ENCODE peak calls at places on chromosomes 6 and 20, in ten cellular contexts. One of them, this sample, is unnamed.

GRCh38 chr6:170031684-170032121 is 259.2 kb downstream of the DLL1 start:
- DNase-seq in WTC11: peak
- DNase-seq in renal cortical epithelial cell: no peak
- DNase-seq in colonic mucosa: no peak
- DNase-seq in GM20000: no peak
- DNase-seq in activated CD4-positive, alpha-beta T cell treated with anti-CD3 and anti-CD28 coated beads, Interleukin-2, amount 10 ng/mL, durations not matched to agents 7 days and 5 days: no peak
- DNase-seq in SJSA1: peak
- DNase-seq in Daoy: no peak
- DNase-seq in stimulated activated CD8-positive, alpha-beta memory T cell treated with anti-CD3 and anti-CD28 coated beads, Interleukin-15, amount 100 ng/mL, for 24 hours: no peak
- DNase-seq in H9: no peak
- DNase-seq in this sample: no peak

GRCh38 chr6:30327232-30327746 is 562 bp downstream of the TRIM39 start:
- DNase-seq in stimulated activated CD8-positive, alpha-beta memory T cell treated with anti-CD3 and anti-CD28 coated beads, Interleukin-15, amount 100 ng/mL, for 24 hours: no peak
- DNase-seq in WTC11: no peak
- DNase-seq in activated CD4-positive, alpha-beta T cell treated with anti-CD3 and anti-CD28 coated beads, Interleukin-2, amount 10 ng/mL, durations not matched to agents 7 days and 5 days: no peak
- DNase-seq in renal cortical epithelial cell: peak
- DNase-seq in Daoy: no peak
- DNase-seq in colonic mucosa: no peak
- DNase-seq in H9: no peak
- DNase-seq in SJSA1: no peak
- DNase-seq in GM20000: no peak
- DNase-seq in this sample: no peak

GRCh38 chr6:137970368-137970767 is 103.3 kb downstream of the TNFAIP3 start:
- DNase-seq in GM20000: peak
- DNase-seq in SJSA1: no peak
- DNase-seq in H9: no peak
- DNase-seq in activated CD4-positive, alpha-beta T cell treated with anti-CD3 and anti-CD28 coated beads, Interleukin-2, amount 10 ng/mL, durations not matched to agents 7 days and 5 days: no peak
- DNase-seq in colonic mucosa: no peak
- DNase-seq in Daoy: no peak
- DNase-seq in renal cortical epithelial cell: no peak
- DNase-seq in WTC11: no peak
- DNase-seq in stimulated activated CD8-positive, alpha-beta memory T cell treated with anti-CD3 and anti-CD28 coated beads, Interleukin-15, amount 100 ng/mL, for 24 hours: no peak
- DNase-seq in this sample: no peak

GRCh38 chr6:15131234-15132195 is 114.4 kb upstream of the JARID2 start:
- DNase-seq in stimulated activated CD8-positive, alpha-beta memory T cell treated with anti-CD3 and anti-CD28 coated beads, Interleukin-15, amount 100 ng/mL, for 24 hours: no peak
- DNase-seq in GM20000: no peak
- DNase-seq in SJSA1: no peak
- DNase-seq in Daoy: peak
- DNase-seq in WTC11: no peak
- DNase-seq in renal cortical epithelial cell: no peak
- DNase-seq in H9: no peak
- DNase-seq in activated CD4-positive, alpha-beta T cell treated with anti-CD3 and anti-CD28 coated beads, Interleukin-2, amount 10 ng/mL, durations not matched to agents 7 days and 5 days: no peak
- DNase-seq in colonic mucosa: no peak
- DNase-seq in this sample: no peak

GRCh38 chr6:117444600-117444999 is 18.9 kb upstream of the ROS1 start:
- DNase-seq in stimulated activated CD8-positive, alpha-beta memory T cell treated with anti-CD3 and anti-CD28 coated beads, Interleukin-15, amount 100 ng/mL, for 24 hours: no peak
- DNase-seq in renal cortical epithelial cell: no peak
- DNase-seq in Daoy: no peak
- DNase-seq in GM20000: no peak
- DNase-seq in colonic mucosa: no peak
- DNase-seq in SJSA1: no peak
- DNase-seq in activated CD4-positive, alpha-beta T cell treated with anti-CD3 and anti-CD28 coated beads, Interleukin-2, amount 10 ng/mL, durations not matched to agents 7 days and 5 days: no peak
- DNase-seq in WTC11: no peak
- DNase-seq in H9: no peak
- DNase-seq in this sample: no peak

GRCh38 chr20:57999465-58000111 is 228.9 kb downstream of the ANKRD60 start:
- DNase-seq in H9: no peak
- DNase-seq in renal cortical epithelial cell: no peak
- DNase-seq in colonic mucosa: peak
- DNase-seq in WTC11: peak
- DNase-seq in Daoy: no peak
- DNase-seq in activated CD4-positive, alpha-beta T cell treated with anti-CD3 and anti-CD28 coated beads, Interleukin-2, amount 10 ng/mL, durations not matched to agents 7 days and 5 days: no peak
- DNase-seq in GM20000: no peak
- DNase-seq in SJSA1: no peak
- DNase-seq in stimulated activated CD8-positive, alpha-beta memory T cell treated with anti-CD3 and anti-CD28 coated beads, Interleukin-15, amount 100 ng/mL, for 24 hours: no peak
- DNase-seq in this sample: no peak

GRCh38 chr6:157272372-157272771 is 50.9 kb downstream of the TMEM242 start:
- DNase-seq in H9: no peak
- DNase-seq in Daoy: no peak
- DNase-seq in WTC11: no peak
- DNase-seq in stimulated activated CD8-positive, alpha-beta memory T cell treated with anti-CD3 and anti-CD28 coated beads, Interleukin-15, amount 100 ng/mL, for 24 hours: no peak
- DNase-seq in SJSA1: no peak
- DNase-seq in activated CD4-positive, alpha-beta T cell treated with anti-CD3 and anti-CD28 coated beads, Interleukin-2, amount 10 ng/mL, durations not matched to agents 7 days and 5 days: no peak
- DNase-seq in colonic mucosa: no peak
- DNase-seq in renal cortical epithelial cell: no peak
- DNase-seq in GM20000: no peak
- DNase-seq in this sample: no peak

GRCh38 chr20:46563170-46563847 is 12.9 kb upstream of the OCSTAMP start:
- DNase-seq in colonic mucosa: no peak
- DNase-seq in WTC11: peak
- DNase-seq in Daoy: no peak
- DNase-seq in stimulated activated CD8-positive, alpha-beta memory T cell treated with anti-CD3 and anti-CD28 coated beads, Interleukin-15, amount 100 ng/mL, for 24 hours: no peak
- DNase-seq in activated CD4-positive, alpha-beta T cell treated with anti-CD3 and anti-CD28 coated beads, Interleukin-2, amount 10 ng/mL, durations not matched to agents 7 days and 5 days: no peak
- DNase-seq in SJSA1: no peak
- DNase-seq in H9: peak
- DNase-seq in GM20000: no peak
- DNase-seq in renal cortical epithelial cell: no peak
- DNase-seq in this sample: no peak

GRCh38 chr6:110545081-110545872 is 68.9 kb upstream of the SLC22A16 start:
- DNase-seq in renal cortical epithelial cell: no peak
- DNase-seq in Daoy: no peak
- DNase-seq in colonic mucosa: no peak
- DNase-seq in SJSA1: no peak
- DNase-seq in GM20000: no peak
- DNase-seq in activated CD4-positive, alpha-beta T cell treated with anti-CD3 and anti-CD28 coated beads, Interleukin-2, amount 10 ng/mL, durations not matched to agents 7 days and 5 days: no peak
- DNase-seq in stimulated activated CD8-positive, alpha-beta memory T cell treated with anti-CD3 and anti-CD28 coated beads, Interleukin-15, amount 100 ng/mL, for 24 hours: no peak
- DNase-seq in H9: no peak
- DNase-seq in WTC11: no peak
- DNase-seq in this sample: no peak

GRCh38 chr6:7721654-7722053 is 4.2 kb upstream of the BMP6 start:
- DNase-seq in stimulated activated CD8-positive, alpha-beta memory T cell treated with anti-CD3 and anti-CD28 coated beads, Interleukin-15, amount 100 ng/mL, for 24 hours: no peak
- DNase-seq in colonic mucosa: no peak
- DNase-seq in renal cortical epithelial cell: peak
- DNase-seq in H9: no peak
- DNase-seq in WTC11: no peak
- DNase-seq in SJSA1: no peak
- DNase-seq in Daoy: peak
- DNase-seq in GM20000: peak
- DNase-seq in activated CD4-positive, alpha-beta T cell treated with anti-CD3 and anti-CD28 coated beads, Interleukin-2, amount 10 ng/mL, durations not matched to agents 7 days and 5 days: no peak
- DNase-seq in this sample: peak

GRCh38 chr6:138555294-138555988 is 56.1 kb upstream of the NHSL1 start:
- DNase-seq in renal cortical epithelial cell: peak
- DNase-seq in H9: no peak
- DNase-seq in Daoy: peak
- DNase-seq in WTC11: no peak
- DNase-seq in activated CD4-positive, alpha-beta T cell treated with anti-CD3 and anti-CD28 coated beads, Interleukin-2, amount 10 ng/mL, durations not matched to agents 7 days and 5 days: no peak
- DNase-seq in stimulated activated CD8-positive, alpha-beta memory T cell treated with anti-CD3 and anti-CD28 coated beads, Interleukin-15, amount 100 ng/mL, for 24 hours: no peak
- DNase-seq in colonic mucosa: no peak
- DNase-seq in SJSA1: peak
- DNase-seq in GM20000: no peak
- DNase-seq in this sample: no peak

GRCh38 chr6:113482771-113483170 is 374.4 kb upstream of the MARCKS start:
- DNase-seq in GM20000: no peak
- DNase-seq in colonic mucosa: no peak
- DNase-seq in activated CD4-positive, alpha-beta T cell treated with anti-CD3 and anti-CD28 coated beads, Interleukin-2, amount 10 ng/mL, durations not matched to agents 7 days and 5 days: no peak
- DNase-seq in SJSA1: no peak
- DNase-seq in Daoy: no peak
- DNase-seq in stimulated activated CD8-positive, alpha-beta memory T cell treated with anti-CD3 and anti-CD28 coated beads, Interleukin-15, amount 100 ng/mL, for 24 hours: no peak
- DNase-seq in renal cortical epithelial cell: no peak
- DNase-seq in H9: no peak
- DNase-seq in WTC11: no peak
- DNase-seq in this sample: no peak

GRCh38 chr20:59636791-59637370 is 32.5 kb downstream of the PHACTR3 start:
- DNase-seq in WTC11: no peak
- DNase-seq in renal cortical epithelial cell: peak
- DNase-seq in Daoy: no peak
- DNase-seq in stimulated activated CD8-positive, alpha-beta memory T cell treated with anti-CD3 and anti-CD28 coated beads, Interleukin-15, amount 100 ng/mL, for 24 hours: no peak
- DNase-seq in colonic mucosa: no peak
- DNase-seq in activated CD4-positive, alpha-beta T cell treated with anti-CD3 and anti-CD28 coated beads, Interleukin-2, amount 10 ng/mL, durations not matched to agents 7 days and 5 days: no peak
- DNase-seq in H9: no peak
- DNase-seq in SJSA1: peak
- DNase-seq in GM20000: no peak
- DNase-seq in this sample: no peak

GRCh38 chr6:20931093-20931492 is 396.8 kb downstream of the CDKAL1 start:
- DNase-seq in H9: no peak
- DNase-seq in GM20000: no peak
- DNase-seq in Daoy: no peak
- DNase-seq in activated CD4-positive, alpha-beta T cell treated with anti-CD3 and anti-CD28 coated beads, Interleukin-2, amount 10 ng/mL, durations not matched to agents 7 days and 5 days: no peak
- DNase-seq in colonic mucosa: no peak
- DNase-seq in renal cortical epithelial cell: no peak
- DNase-seq in WTC11: no peak
- DNase-seq in SJSA1: no peak
- DNase-seq in stimulated activated CD8-positive, alpha-beta memory T cell treated with anti-CD3 and anti-CD28 coated beads, Interleukin-15, amount 100 ng/mL, for 24 hours: no peak
- DNase-seq in this sample: no peak

GRCh38 chr20:54625497-54625896 is 150.1 kb downstream of the DOK5 start:
- DNase-seq in colonic mucosa: no peak
- DNase-seq in GM20000: no peak
- DNase-seq in SJSA1: no peak
- DNase-seq in WTC11: no peak
- DNase-seq in activated CD4-positive, alpha-beta T cell treated with anti-CD3 and anti-CD28 coated beads, Interleukin-2, amount 10 ng/mL, durations not matched to agents 7 days and 5 days: no peak
- DNase-seq in H9: no peak
- DNase-seq in Daoy: no peak
- DNase-seq in stimulated activated CD8-positive, alpha-beta memory T cell treated with anti-CD3 and anti-CD28 coated beads, Interleukin-15, amount 100 ng/mL, for 24 hours: no peak
- DNase-seq in renal cortical epithelial cell: no peak
- DNase-seq in this sample: no peak

GRCh38 chr20:57087705-57088104 is 178.7 kb downstream of the BMP7 start:
- DNase-seq in GM20000: no peak
- DNase-seq in WTC11: no peak
- DNase-seq in stimulated activated CD8-positive, alpha-beta memory T cell treated with anti-CD3 and anti-CD28 coated beads, Interleukin-15, amount 100 ng/mL, for 24 hours: no peak
- DNase-seq in SJSA1: no peak
- DNase-seq in Daoy: no peak
- DNase-seq in colonic mucosa: no peak
- DNase-seq in activated CD4-positive, alpha-beta T cell treated with anti-CD3 and anti-CD28 coated beads, Interleukin-2, amount 10 ng/mL, durations not matched to agents 7 days and 5 days: no peak
- DNase-seq in H9: no peak
- DNase-seq in renal cortical epithelial cell: no peak
- DNase-seq in this sample: no peak

GRCh38 chr6:16103708-16104107 is 25.2 kb upstream of the MYLIP start:
- DNase-seq in Daoy: no peak
- DNase-seq in WTC11: no peak
- DNase-seq in renal cortical epithelial cell: no peak
- DNase-seq in SJSA1: no peak
- DNase-seq in stimulated activated CD8-positive, alpha-beta memory T cell treated with anti-CD3 and anti-CD28 coated beads, Interleukin-15, amount 100 ng/mL, for 24 hours: no peak
- DNase-seq in GM20000: no peak
- DNase-seq in activated CD4-positive, alpha-beta T cell treated with anti-CD3 and anti-CD28 coated beads, Interleukin-2, amount 10 ng/mL, durations not matched to agents 7 days and 5 days: no peak
- DNase-seq in H9: no peak
- DNase-seq in colonic mucosa: no peak
- DNase-seq in this sample: no peak

GRCh38 chr6:75483136-75483952 is 10.3 kb downstream of the FILIP1 start:
- DNase-seq in H9: no peak
- DNase-seq in activated CD4-positive, alpha-beta T cell treated with anti-CD3 and anti-CD28 coated beads, Interleukin-2, amount 10 ng/mL, durations not matched to agents 7 days and 5 days: no peak
- DNase-seq in stimulated activated CD8-positive, alpha-beta memory T cell treated with anti-CD3 and anti-CD28 coated beads, Interleukin-15, amount 100 ng/mL, for 24 hours: no peak
- DNase-seq in Daoy: no peak
- DNase-seq in GM20000: no peak
- DNase-seq in colonic mucosa: no peak
- DNase-seq in SJSA1: no peak
- DNase-seq in WTC11: no peak
- DNase-seq in renal cortical epithelial cell: no peak
- DNase-seq in this sample: no peak

GRCh38 chr6:119226089-119226488 is 123.5 kb downstream of the MAN1A1 start:
- DNase-seq in WTC11: no peak
- DNase-seq in activated CD4-positive, alpha-beta T cell treated with anti-CD3 and anti-CD28 coated beads, Interleukin-2, amount 10 ng/mL, durations not matched to agents 7 days and 5 days: no peak
- DNase-seq in Daoy: no peak
- DNase-seq in SJSA1: no peak
- DNase-seq in stimulated activated CD8-positive, alpha-beta memory T cell treated with anti-CD3 and anti-CD28 coated beads, Interleukin-15, amount 100 ng/mL, for 24 hours: no peak
- DNase-seq in H9: no peak
- DNase-seq in colonic mucosa: no peak
- DNase-seq in renal cortical epithelial cell: peak
- DNase-seq in GM20000: no peak
- DNase-seq in this sample: no peak

GRCh38 chr6:50362706-50363105 is 313.0 kb upstream of the DEFB112 start:
- DNase-seq in activated CD4-positive, alpha-beta T cell treated with anti-CD3 and anti-CD28 coated beads, Interleukin-2, amount 10 ng/mL, durations not matched to agents 7 days and 5 days: no peak
- DNase-seq in Daoy: no peak
- DNase-seq in colonic mucosa: no peak
- DNase-seq in WTC11: no peak
- DNase-seq in renal cortical epithelial cell: no peak
- DNase-seq in SJSA1: no peak
- DNase-seq in GM20000: no peak
- DNase-seq in H9: no peak
- DNase-seq in stimulated activated CD8-positive, alpha-beta memory T cell treated with anti-CD3 and anti-CD28 coated beads, Interleukin-15, amount 100 ng/mL, for 24 hours: no peak
- DNase-seq in this sample: no peak

GRCh38 chr6:81331526-81331925 is 421.0 kb downstream of the TENT5A start:
- DNase-seq in GM20000: no peak
- DNase-seq in renal cortical epithelial cell: no peak
- DNase-seq in SJSA1: no peak
- DNase-seq in activated CD4-positive, alpha-beta T cell treated with anti-CD3 and anti-CD28 coated beads, Interleukin-2, amount 10 ng/mL, durations not matched to agents 7 days and 5 days: no peak
- DNase-seq in WTC11: no peak
- DNase-seq in H9: no peak
- DNase-seq in colonic mucosa: no peak
- DNase-seq in stimulated activated CD8-positive, alpha-beta memory T cell treated with anti-CD3 and anti-CD28 coated beads, Interleukin-15, amount 100 ng/mL, for 24 hours: no peak
- DNase-seq in Daoy: no peak
- DNase-seq in this sample: no peak

GRCh38 chr6:126086560-126086959 is 100.2 kb downstream of the TRMT11 start:
- DNase-seq in activated CD4-positive, alpha-beta T cell treated with anti-CD3 and anti-CD28 coated beads, Interleukin-2, amount 10 ng/mL, durations not matched to agents 7 days and 5 days: no peak
- DNase-seq in Daoy: no peak
- DNase-seq in GM20000: no peak
- DNase-seq in SJSA1: no peak
- DNase-seq in H9: no peak
- DNase-seq in stimulated activated CD8-positive, alpha-beta memory T cell treated with anti-CD3 and anti-CD28 coated beads, Interleukin-15, amount 100 ng/mL, for 24 hours: no peak
- DNase-seq in colonic mucosa: no peak
- DNase-seq in renal cortical epithelial cell: no peak
- DNase-seq in WTC11: no peak
- DNase-seq in this sample: no peak